ENCODE peak calls at places on chromosome 10, in four cellular contexts. F is mesothelial cell of epicardium, P is AG09309, L is cardiac fibroblast. D is an unnamed sample.
A peak's percentile ranks its signal among the peaks of the same experiment; 100 is the strongest.

GRCh38 chr10:46548781-46549090 is 7.7 kb downstream of the GPRIN2 start:
- DNase-seq in F (no peak), P (no peak), L (no peak), D (no peak)

GRCh38 chr10:22615819-22616499 is 98.4 kb downstream of the PIP4K2A start:
- DNase-seq in F (no peak), P (no peak), L (peak; percentile 61), D (no peak)

GRCh38 chr10:29321656-29322055 is 32.8 kb downstream of the LYZL1 start:
- DNase-seq in F (no peak), P (no peak), L (no peak), D (no peak)

GRCh38 chr10:53843691-53844362 is 957.2 kb downstream of the PCDH15 start:
- DNase-seq in F (no peak), P (no peak), L (peak; percentile 17), D (no peak)

GRCh38 chr10:106917452-106918055 is 247.0 kb downstream of the SORCS1 start:
- DNase-seq in F (no peak), P (no peak), L (no peak), D (no peak)

GRCh38 chr10:62075414-62075813 is 173.9 kb downstream of the ARID5B start:
- DNase-seq in F (no peak), P (no peak), L (no peak), D (no peak)

GRCh38 chr10:6136215-6137201 is 47.7 kb downstream of the RBM17 start:
- DNase-seq in F (no peak), P (peak; percentile 40), L (peak; percentile 46), D (no peak)

GRCh38 chr10:63465293-63466167 is at the start of gene JMJD1C:
- DNase-seq in F (peak; percentile 80), P (peak; percentile 53), L (peak; percentile 94), D (peak; percentile 80)

GRCh38 chr10:124912052-124912435 is 29.9 kb upstream of the ZRANB1 start:
- DNase-seq in F (peak; percentile 1), P (no peak), L (no peak), D (no peak)

GRCh38 chr10:59433720-59434428 is 71.5 kb upstream of the FAM13C start:
- DNase-seq in F (no peak), P (no peak), L (peak; percentile 1), D (no peak)

GRCh38 chr10:11335881-11336430 is 275.5 kb downstream of the USP6NL start:
- DNase-seq in F (no peak), P (no peak), L (no peak), D (no peak)

GRCh38 chr10:71912431-71912830 is 51.8 kb upstream of the CHST3 start:
- DNase-seq in F (no peak), P (no peak), L (no peak), D (no peak)

GRCh38 chr10:929965-930364 is 1.5 kb downstream of the LARP4B start:
- DNase-seq in F (no peak), P (no peak), L (no peak), D (no peak)

GRCh38 chr10:99784025-99784730 is 1.7 kb downstream of the ABCC2 start:
- DNase-seq in F (no peak), P (peak; percentile 62), L (peak; percentile 86), D (peak; percentile 55)

GRCh38 chr10:14510346-14510745 is 179.6 kb upstream of the FRMD4A start:
- DNase-seq in F (no peak), P (no peak), L (no peak), D (no peak)

GRCh38 chr10:68598978-68599753 is 39.0 kb downstream of the TET1 start:
- DNase-seq in F (peak; percentile 42), P (peak; percentile 47), L (peak; percentile 78), D (no peak)

GRCh38 chr10:43136432-43136831 is 1.8 kb upstream of the CSGALNACT2 start:
- DNase-seq in F (no peak), P (no peak), L (no peak), D (no peak)

GRCh38 chr10:123991622-123992570 is 100.3 kb upstream of the CPXM2 start:
- DNase-seq in F (no peak), P (no peak), L (peak; percentile 22), D (no peak)

GRCh38 chr10:127577878-127578627 is 28.9 kb downstream of the NPS start:
- DNase-seq in F (no peak), P (no peak), L (no peak), D (no peak)

GRCh38 chr10:17128261-17128660 is 1.4 kb downstream of the CUBN start:
- DNase-seq in F (no peak), P (no peak), L (no peak), D (no peak)

GRCh38 chr10:99430451-99431189 is at the start of gene GOT1:
- DNase-seq in F (peak; percentile 89), P (peak; percentile 97), L (peak; percentile 99), D (peak; percentile 96)

GRCh38 chr10:73731588-73732375 is 12.4 kb upstream of the SEC24C start:
- DNase-seq in F (no peak), P (no peak), L (no peak), D (no peak)

GRCh38 chr10:43200538-43201390 is 62.5 kb downstream of the CSGALNACT2 start:
- DNase-seq in F (peak; percentile 34), P (no peak), L (no peak), D (no peak)

GRCh38 chr10:33483124-33483794 is 148.8 kb upstream of the NRP1 start:
- DNase-seq in F (no peak), P (no peak), L (no peak), D (no peak)

GRCh38 chr10:48253970-48254657 is 20.4 kb downstream of the FRMPD2 start:
- DNase-seq in F (no peak), P (peak; percentile 73), L (peak; percentile 57), D (no peak)

GRCh38 chr10:66167816-66168215 is 758.0 kb upstream of the LRRTM3 start:
- DNase-seq in F (no peak), P (no peak), L (no peak), D (no peak)

GRCh38 chr10:9038146-9038714 is 983.7 kb downstream of the GATA3 start:
- DNase-seq in F (no peak), P (no peak), L (peak; percentile 0), D (no peak)

GRCh38 chr10:71736570-71737355 is 17.2 kb upstream of the C10orf105 start:
- DNase-seq in F (no peak), P (no peak), L (no peak), D (no peak)

GRCh38 chr10:30770229-30770628 is 140.7 kb upstream of the LYZL2 start:
- DNase-seq in F (no peak), P (no peak), L (no peak), D (no peak)

GRCh38 chr10:124688889-124689670 is 55.1 kb downstream of the FAM53B start:
- DNase-seq in F (no peak), P (no peak), L (no peak), D (no peak)

GRCh38 chr10:73408061-73408460 is 5.8 kb downstream of the ANXA7 start:
- DNase-seq in F (no peak), P (no peak), L (no peak), D (no peak)

GRCh38 chr10:68105820-68106219 is 3.5 kb upstream of the MYPN start:
- DNase-seq in F (no peak), P (no peak), L (peak; percentile 17), D (no peak)

GRCh38 chr10:103709341-103709920 is 145.9 kb downstream of the SH3PXD2A start:
- DNase-seq in F (no peak), P (no peak), L (peak; percentile 47), D (peak; percentile 8)

GRCh38 chr10:103712146-103712545 is 143.2 kb downstream of the SH3PXD2A start:
- DNase-seq in F (no peak), P (no peak), L (no peak), D (no peak)

GRCh38 chr10:103710490-103710889 is 144.9 kb downstream of the SH3PXD2A start:
- DNase-seq in F (no peak), P (no peak), L (no peak), D (no peak)

GRCh38 chr10:103712898-103713498 is 142.4 kb downstream of the SH3PXD2A start:
- DNase-seq in F (peak; percentile 89), P (peak; percentile 43), L (peak; percentile 85), D (peak; percentile 46)

DNA sequence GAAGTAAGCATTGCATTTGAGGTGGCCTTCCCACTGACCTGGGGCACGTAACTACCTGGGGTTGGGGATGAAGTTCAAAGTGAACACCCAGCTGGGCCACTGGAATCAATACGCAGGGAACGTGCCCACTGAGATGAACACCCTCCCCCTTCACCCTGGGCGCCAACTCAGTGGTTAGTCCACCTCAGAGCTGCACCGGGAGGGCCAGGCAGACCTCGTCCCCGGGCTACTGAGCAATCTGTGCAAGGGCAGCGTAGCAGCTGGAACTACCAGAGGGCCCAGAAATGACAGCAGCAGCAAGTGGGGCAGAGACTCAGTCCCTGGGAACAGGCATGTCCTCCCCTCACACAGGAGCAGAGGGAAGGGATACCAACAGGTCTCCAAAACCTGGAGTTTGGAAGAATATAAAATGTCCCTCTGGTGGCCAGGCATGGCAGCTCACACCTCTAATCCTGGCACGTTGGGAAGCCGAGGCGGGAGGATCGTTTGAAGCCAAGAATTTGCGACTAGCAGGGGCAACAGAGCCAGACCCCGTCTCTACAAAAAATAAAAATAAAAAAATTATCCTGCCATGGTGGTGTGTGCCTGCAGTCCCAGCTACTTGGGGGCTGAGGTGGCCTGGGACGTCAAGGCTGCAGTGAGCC is 143.9 kb downstream of the SH3PXD2A start:
- DNase-seq in F (no peak), P (no peak), L (no peak), D (no peak)
- TF ChIP-seq CTCF in F (peak; percentile 65), P (no peak), L (peak; percentile 1), D (no peak)

DNA sequence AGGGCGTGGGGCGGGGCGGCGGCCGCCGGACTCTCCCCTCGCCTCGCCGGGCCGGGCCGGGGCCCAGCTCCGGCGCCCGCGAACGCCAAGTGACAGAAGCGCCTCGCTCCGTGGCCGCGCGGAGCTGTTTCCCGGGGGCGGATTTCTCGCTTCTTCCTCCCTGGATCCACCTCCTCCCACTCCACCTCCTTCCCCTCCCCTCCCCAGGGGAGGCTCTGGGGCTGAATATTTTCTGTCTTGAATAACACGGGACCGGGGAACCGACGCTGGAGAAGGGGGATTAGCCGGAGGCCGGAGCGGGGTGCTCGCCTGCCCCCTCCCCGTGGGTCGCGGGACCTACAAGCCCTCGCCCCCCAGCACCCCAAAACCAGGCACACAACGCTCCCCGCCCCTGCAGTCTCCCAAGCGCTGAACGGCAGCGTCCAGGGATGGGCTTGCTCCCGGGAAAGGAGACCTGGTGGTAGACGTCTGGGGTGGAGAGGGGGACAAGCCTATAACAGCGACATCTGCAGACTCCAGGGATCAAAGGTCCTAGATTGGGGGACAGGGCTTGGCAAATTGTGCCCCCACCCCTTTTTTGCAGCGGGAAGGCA is at the start of gene ARHGAP21:
- DNase-seq in F (peak; percentile 73), P (no peak), L (peak; percentile 88), D (no peak)
- TF ChIP-seq CTCF in F (no peak), P (peak; percentile 12), L (no peak), D (no peak)

GRCh38 chr10:75110006-75110632 is 1.3 kb upstream of the SAMD8 start:
- DNase-seq in F (no peak), P (no peak), L (no peak), D (no peak)

GRCh38 chr10:75108684-75109458 is 2.6 kb upstream of the SAMD8 start:
- DNase-seq in F (no peak), P (no peak), L (peak; percentile 23), D (no peak)

GRCh38 chr10:75109459-75109778 is 2.0 kb upstream of the SAMD8 start:
- DNase-seq in F (no peak), P (no peak), L (no peak), D (no peak)

GRCh38 chr10:75111906-75112703 is 649 bp downstream of the SAMD8 start:
- DNase-seq in F (no peak), P (no peak), L (peak; percentile 52), D (no peak)

GRCh38 chr10:75111367-75111905 is at the start of gene SAMD8:
- DNase-seq in F (peak; percentile 95), P (peak; percentile 71), L (peak; percentile 98), D (peak; percentile 92)
- TF ChIP-seq CTCF in F (peak; percentile 81), P (peak; percentile 25), L (no peak), D (peak; percentile 1)

GRCh38 chr10:96470108-96470743 is 43.5 kb downstream of the TLL2 start:
- DNase-seq in F (no peak), P (peak; percentile 13), L (peak; percentile 36), D (no peak)
- TF ChIP-seq CTCF in F (no peak), P (peak; percentile 76), L (peak; percentile 59), D (peak; percentile 39)